ENCODE peak calls at places on chromosome 1, in nine cellular contexts. L is CD8-positive, alpha-beta memory T cell; C is pancreas; T is fibroblast of pulmonary artery; A is cardiac muscle cell; P is AG04449; K is psoas muscle; F is aorta; Z is A673. H is an unnamed sample.

GRCh38 chr1:37478890-37479254 is 4.5 kb downstream of the ZC3H12A start:
- DNase-seq in L (peak), C (no peak), T (peak), A (peak), P (no peak), K (no peak), F (no peak), Z (no peak), H (no peak)

GRCh38 chr1:215583185-215583692 is 16.1 kb downstream of the KCTD3 start:
- DNase-seq in L (no peak), C (peak), T (no peak), A (no peak), P (no peak), K (no peak), F (no peak), Z (no peak), H (no peak)

GRCh38 chr1:160058087-160058486 is 11.9 kb downstream of the KCNJ10 start:
- DNase-seq in L (no peak), C (no peak), T (peak), A (peak), P (no peak), K (no peak), F (no peak), Z (peak), H (no peak)

GRCh38 chr1:17539526-17540254 is at the start of gene ARHGEF10L:
- DNase-seq in L (no peak), C (peak), T (no peak), A (peak), P (no peak), K (peak), F (no peak), Z (peak), H (peak)

GRCh38 chr1:53685272-53686051 is 53.5 kb downstream of the GLIS1 start:
- DNase-seq in L (no peak), C (no peak), T (peak), A (peak), P (no peak), K (no peak), F (no peak), Z (peak), H (peak)

GRCh38 chr1:5917281-5917590 is 75.0 kb downstream of the NPHP4 start:
- DNase-seq in L (no peak), C (no peak), T (no peak), A (no peak), P (no peak), K (no peak), F (no peak), Z (no peak), H (no peak)

GRCh38 chr1:209736467-209737117 is 19.3 kb upstream of the TRAF3IP3 start:
- DNase-seq in L (no peak), C (no peak), T (no peak), A (no peak), P (no peak), K (no peak), F (no peak), Z (no peak), H (no peak)

GRCh38 chr1:228998179-228998578 is 262.9 kb downstream of the RHOU start:
- DNase-seq in L (no peak), C (no peak), T (no peak), A (no peak), P (no peak), K (no peak), F (peak), Z (no peak), H (no peak)

GRCh38 chr1:93349231-93350135 is 3.8 kb downstream of the DR1 start:
- DNase-seq in L (no peak), C (no peak), T (no peak), A (peak), P (no peak), K (no peak), F (no peak), Z (no peak), H (no peak)

GRCh38 chr1:232786845-232787455 is 18.3 kb upstream of the MAP10 start:
- DNase-seq in L (no peak), C (no peak), T (no peak), A (no peak), P (no peak), K (no peak), F (no peak), Z (no peak), H (no peak)

GRCh38 chr1:186091222-186091720 is 283.8 kb downstream of the TPR start:
- DNase-seq in L (no peak), C (no peak), T (no peak), A (no peak), P (no peak), K (no peak), F (no peak), Z (no peak), H (no peak)

GRCh38 chr1:173161510-173162221 is 45.5 kb downstream of the TNFSF4 start:
- DNase-seq in L (no peak), C (no peak), T (peak), A (peak), P (peak), K (no peak), F (no peak), Z (no peak), H (peak)

GRCh38 chr1:246597340-246597739 is 31.1 kb downstream of the CNST start:
- DNase-seq in L (no peak), C (peak), T (peak), A (peak), P (peak), K (no peak), F (peak), Z (no peak), H (peak)

GRCh38 chr1:155006601-155007101 is 4.0 kb downstream of the ZBTB7B start:
- DNase-seq in L (no peak), C (no peak), T (peak), A (peak), P (no peak), K (no peak), F (no peak), Z (peak), H (no peak)

GRCh38 chr1:107936498-107937481 is 28.2 kb downstream of the VAV3 start:
- DNase-seq in L (peak), C (peak), T (peak), A (peak), P (peak), K (no peak), F (no peak), Z (peak), H (peak)

GRCh38 chr1:44407430-44408180 is 2.5 kb downstream of the RNF220 start:
- DNase-seq in L (no peak), C (no peak), T (no peak), A (no peak), P (no peak), K (no peak), F (peak), Z (no peak), H (no peak)

GRCh38 chr1:151061704-151062103 is 1.5 kb downstream of the MLLT11 start:
- DNase-seq in L (no peak), C (no peak), T (no peak), A (no peak), P (no peak), K (no peak), F (no peak), Z (no peak), H (no peak)

GRCh38 chr1:41357451-41358151 is 3.6 kb upstream of the FOXO6 start:
- DNase-seq in L (no peak), C (no peak), T (no peak), A (peak), P (no peak), K (no peak), F (no peak), Z (no peak), H (peak)

GRCh38 chr1:196467230-196467629 is 141.0 kb downstream of the KCNT2 start:
- DNase-seq in L (no peak), C (no peak), T (no peak), A (no peak), P (no peak), K (no peak), F (no peak), Z (no peak), H (no peak)

GRCh38 chr1:233477359-233477758 is 136.5 kb upstream of the KCNK1 start:
- DNase-seq in L (no peak), C (no peak), T (no peak), A (no peak), P (no peak), K (no peak), F (no peak), Z (no peak), H (no peak)

GRCh38 chr1:19646771-19647319 is 2.7 kb downstream of the NBL1 start:
- DNase-seq in L (no peak), C (no peak), T (no peak), A (no peak), P (no peak), K (no peak), F (peak), Z (no peak), H (no peak)

GRCh38 chr1:19646366-19646765 is 2.3 kb downstream of the NBL1 start:
- DNase-seq in L (no peak), C (no peak), T (no peak), A (no peak), P (no peak), K (no peak), F (peak), Z (no peak), H (no peak)

GRCh38 chr1:19648689-19649088 is 4.6 kb downstream of the NBL1 start:
- DNase-seq in L (no peak), C (no peak), T (peak), A (no peak), P (no peak), K (no peak), F (no peak), Z (no peak), H (no peak)

GRCh38 chr1:19647643-19648042 is 3.5 kb downstream of the NBL1 start:
- DNase-seq in L (no peak), C (no peak), T (no peak), A (no peak), P (no peak), K (no peak), F (no peak), Z (no peak), H (no peak)

DNA sequence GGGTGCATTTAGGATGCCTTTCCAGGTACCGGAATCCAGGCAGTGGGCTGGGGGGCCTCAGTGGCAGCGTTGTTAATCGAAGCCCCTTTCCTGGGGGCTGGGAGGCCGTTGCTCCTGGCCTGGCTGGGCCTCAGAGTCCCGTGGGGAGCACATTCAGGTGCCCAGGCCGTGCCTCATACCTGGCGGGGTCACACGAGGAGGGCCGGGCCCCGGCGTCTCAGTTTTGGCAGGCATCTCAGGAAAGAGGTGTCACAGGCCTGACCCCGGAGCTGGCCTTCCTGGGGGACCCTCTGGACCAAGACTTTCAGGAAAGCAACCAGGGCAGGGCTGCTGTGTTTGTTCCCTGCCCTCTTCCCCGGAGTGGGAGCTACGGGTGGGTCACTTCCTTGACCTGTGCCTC is 4.1 kb downstream of the NBL1 start:
- DNase-seq in L (no peak), C (no peak), T (no peak), A (no peak), P (no peak), K (no peak), F (no peak), Z (no peak), H (no peak)
- H3K4me3 ChIP-seq in L (no peak), C (no peak), T (no peak), A (no peak), P (no peak), K (no peak), F (no peak), Z (no peak), H (no peak)

DNA sequence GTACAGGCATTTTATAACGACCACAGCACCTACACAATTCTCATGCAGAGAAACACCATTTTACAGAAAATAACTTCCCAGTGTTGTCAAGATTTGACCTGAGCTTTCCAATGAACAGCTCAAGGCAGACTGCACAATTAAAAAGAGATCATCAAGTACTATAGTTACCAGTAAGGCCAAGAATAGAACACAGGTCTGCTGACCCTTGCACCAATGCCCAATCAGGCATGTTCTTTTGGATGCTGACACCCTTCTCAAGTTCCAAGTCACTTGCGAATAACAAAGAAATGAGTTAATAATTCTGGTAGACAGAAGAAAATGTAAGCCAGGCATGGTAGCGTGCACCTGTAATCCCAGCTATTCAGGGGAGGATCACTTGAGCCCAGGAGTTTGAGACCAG is 101.9 kb downstream of the SLC45A1 start:
- DNase-seq in L (no peak), C (no peak), T (no peak), A (no peak), P (no peak), K (no peak), F (no peak), Z (no peak), H (no peak)
- H3K4me3 ChIP-seq in L (no peak), C (peak), T (peak), A (no peak), P (no peak), K (peak), F (peak), Z (peak), H (no peak)

GRCh38 chr1:43184388-43184787 is 12.3 kb downstream of the CFAP57 start:
- DNase-seq in L (no peak), C (no peak), T (no peak), A (no peak), P (no peak), K (no peak), F (no peak), Z (no peak), H (no peak)
- H3K4me3 ChIP-seq in L (no peak), C (no peak), T (no peak), A (no peak), P (no peak), K (no peak), F (no peak), Z (no peak), H (no peak)

GRCh38 chr1:157274698-157275534 is 136.7 kb upstream of the ETV3 start:
- DNase-seq in L (no peak), C (peak), T (peak), A (peak), P (peak), K (no peak), F (no peak), Z (no peak), H (peak)
- H3K4me3 ChIP-seq in L (no peak), C (no peak), T (no peak), A (no peak), P (no peak), K (no peak), F (no peak), Z (no peak), H (peak)

GRCh38 chr1:201091256-201091655 is 21.0 kb downstream of the CACNA1S start:
- DNase-seq in L (no peak), C (no peak), T (no peak), A (no peak), P (no peak), K (peak), F (no peak), Z (no peak), H (no peak)

GRCh38 chr1:201088395-201088794 is 23.8 kb downstream of the CACNA1S start:
- DNase-seq in L (no peak), C (no peak), T (no peak), A (no peak), P (no peak), K (no peak), F (no peak), Z (no peak), H (no peak)

GRCh38 chr1:201088901-201089525 is 23.2 kb downstream of the CACNA1S start:
- DNase-seq in L (no peak), C (no peak), T (no peak), A (no peak), P (no peak), K (no peak), F (no peak), Z (no peak), H (no peak)

GRCh38 chr1:201090536-201090935 is 21.7 kb downstream of the CACNA1S start:
- DNase-seq in L (no peak), C (no peak), T (no peak), A (no peak), P (no peak), K (peak), F (no peak), Z (no peak), H (no peak)

DNA sequence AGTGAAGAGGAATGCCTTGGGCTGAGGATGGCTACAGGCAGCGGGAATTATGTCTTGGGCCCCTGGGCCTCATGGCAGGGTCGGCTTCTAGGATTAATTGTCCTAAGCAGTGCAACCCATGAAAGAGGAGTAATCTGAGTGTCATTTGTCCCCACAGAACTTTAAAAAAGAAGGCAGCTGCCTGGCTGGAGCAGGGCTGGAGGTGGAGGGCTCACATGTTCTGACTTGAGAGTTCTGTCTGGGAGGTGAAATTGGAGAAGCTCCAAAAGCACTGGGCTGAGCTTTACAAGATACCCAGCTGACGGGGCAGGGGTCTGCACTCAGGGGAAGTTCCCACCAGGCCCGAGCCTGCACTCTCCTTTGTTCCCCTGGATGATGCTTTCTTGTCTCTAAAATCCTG is 22.6 kb downstream of the CACNA1S start:
- DNase-seq in L (no peak), C (no peak), T (no peak), A (no peak), P (no peak), K (peak), F (no peak), Z (no peak), H (no peak)
- H3K4me3 ChIP-seq in L (no peak), C (no peak), T (no peak), A (no peak), P (no peak), K (no peak), F (no peak), Z (no peak), H (no peak)

H was measured in SJSA1.